ENCODE peak calls at places on chromosomes 16 and 17, in seven cellular contexts. Y is glutamatergic neuron; X is Calu3; K is kidney tubule cell; G is activated CD4-positive, alpha-beta T cell treated with anti-CD3 and anti-CD28 coated beads for 24 hours; Q is NCI-H345; S is RWPE1. M is an unnamed sample.

GRCh38 chr17:80615311-80615710 is 70.7 kb downstream of the RPTOR start:
- DNase-seq in Y (no peak), X (no peak), K (no peak), G (no peak), Q (no peak), S (no peak), M (no peak)

GRCh38 chr17:1143573-1143972 is 36.2 kb downstream of the ABR start:
- DNase-seq in Y (peak), X (no peak), K (peak), G (no peak), Q (no peak), S (no peak), M (no peak)

GRCh38 chr17:42691021-42691545 is 8.8 kb downstream of the CNTNAP1 start:
- DNase-seq in Y (no peak), X (no peak), K (no peak), G (no peak), Q (no peak), S (no peak), M (no peak)

GRCh38 chr16:30619207-30619606 is 9.0 kb upstream of the ZNF689 start:
- DNase-seq in Y (no peak), X (no peak), K (peak), G (no peak), Q (no peak), S (no peak), M (peak)

GRCh38 chr17:44909681-44910144 is 5.6 kb downstream of the GFAP start:
- DNase-seq in Y (no peak), X (no peak), K (peak), G (no peak), Q (no peak), S (peak), M (peak)

GRCh38 chr16:83475108-83475507 is 332.7 kb upstream of the HSBP1 start:
- DNase-seq in Y (no peak), X (no peak), K (peak), G (no peak), Q (no peak), S (no peak), M (peak)

GRCh38 chr17:1365445-1366039 is 34.5 kb downstream of the YWHAE start:
- DNase-seq in Y (peak), X (peak), K (peak), G (peak), Q (peak), S (peak), M (peak)

GRCh38 chr16:11224894-11225676 is 30.9 kb downstream of the SOCS1 start:
- DNase-seq in Y (no peak), X (no peak), K (no peak), G (peak), Q (no peak), S (no peak), M (no peak)

GRCh38 chr16:11963706-11964105 is 1.3 kb upstream of the TNFRSF17 start:
- DNase-seq in Y (no peak), X (no peak), K (no peak), G (no peak), Q (no peak), S (no peak), M (no peak)

GRCh38 chr16:66326995-66327513 is 39.4 kb upstream of the CDH5 start:
- DNase-seq in Y (no peak), X (no peak), K (no peak), G (no peak), Q (peak), S (no peak), M (no peak)

GRCh38 chr16:67022531-67023214 is 6.3 kb upstream of the CBFB start:
- DNase-seq in Y (no peak), X (no peak), K (no peak), G (no peak), Q (no peak), S (no peak), M (no peak)

GRCh38 chr17:43823350-43824084 is 9.4 kb downstream of the MPP3 start:
- DNase-seq in Y (no peak), X (peak), K (no peak), G (no peak), Q (no peak), S (no peak), M (no peak)

GRCh38 chr16:27822529-27823437 is 240.7 kb downstream of the GSG1L start:
- DNase-seq in Y (no peak), X (peak), K (no peak), G (no peak), Q (peak), S (no peak), M (no peak)

M was measured in ACHN.